ENCODE peak calls at places on chromosome 15, in five cellular contexts. K is left ventricle myocardium inferior; I is CD4-positive, CD25-positive, alpha-beta regulatory T cell; P is heart right ventricle; U is iris pigment epithelial cell. W is an unnamed sample.

GRCh38 chr15:93231261-93231939 is 142.4 kb upstream of the RGMA start:
- DNase-seq in K (no peak), I (no peak), P (no peak), U (no peak), W (no peak)

GRCh38 chr15:50675524-50676144 is 11.0 kb downstream of the TRPM7 start:
- DNase-seq in K (no peak), I (peak), P (no peak), U (peak), W (peak)

GRCh38 chr15:76529911-76530310 is 193.3 kb downstream of the ISL2 start:
- DNase-seq in K (no peak), I (no peak), P (no peak), U (peak), W (no peak)

GRCh38 chr15:69648215-69648614 is 195.6 kb downstream of the RPLP1 start:
- DNase-seq in K (no peak), I (no peak), P (no peak), U (peak), W (peak)

GRCh38 chr15:55110446-55110845 is 86.3 kb downstream of the RSL24D1 start:
- DNase-seq in K (no peak), I (no peak), P (no peak), U (no peak), W (no peak)

GRCh38 chr15:78396976-78397375 is 41.0 kb upstream of the IREB2 start:
- DNase-seq in K (peak), I (no peak), P (no peak), U (peak), W (no peak)

GRCh38 chr15:38699633-38700230 is 135.1 kb upstream of the RASGRP1 start:
- DNase-seq in K (peak), I (peak), P (peak), U (peak), W (peak)

GRCh38 chr15:98896802-98897732 is 110.5 kb downstream of the PGPEP1L start:
- DNase-seq in K (no peak), I (no peak), P (no peak), U (peak), W (peak)

GRCh38 chr15:40565333-40566238 is 744 bp upstream of the CCDC32 start:
- DNase-seq in K (no peak), I (no peak), P (no peak), U (no peak), W (no peak)

GRCh38 chr15:64452988-64453688 is 7.2 kb upstream of the ZNF609 start:
- DNase-seq in K (peak), I (no peak), P (peak), U (peak), W (no peak)

GRCh38 chr15:35665855-35666536 is 120.0 kb upstream of the DPH6 start:
- DNase-seq in K (peak), I (no peak), P (peak), U (no peak), W (no peak)

GRCh38 chr15:25694823-25695312 is 168.3 kb downstream of the ATP10A start:
- DNase-seq in K (no peak), I (no peak), P (no peak), U (no peak), W (no peak)

GRCh38 chr15:75339531-75340240 is 3.8 kb downstream of the COMMD4 start:
- DNase-seq in K (no peak), I (no peak), P (no peak), U (no peak), W (no peak)

GRCh38 chr15:68186671-68187397 is 18.3 kb downstream of the CALML4 start:
- DNase-seq in K (no peak), I (no peak), P (no peak), U (peak), W (no peak)

GRCh38 chr15:53910852-53911251 is 67.4 kb upstream of the UNC13C start:
- DNase-seq in K (no peak), I (no peak), P (no peak), U (no peak), W (no peak)

GRCh38 chr15:64158363-64159134 is 4.3 kb downstream of the PPIB start:
- DNase-seq in K (no peak), I (no peak), P (peak), U (no peak), W (no peak)

GRCh38 chr15:61871926-61872522 is 188.2 kb downstream of the VPS13C start:
- DNase-seq in K (no peak), I (peak), P (no peak), U (peak), W (peak)

GRCh38 chr15:44735482-44736260 is 657 bp upstream of the TRIM69 start:
- DNase-seq in K (peak), I (peak), P (peak), U (no peak), W (no peak)

GRCh38 chr15:96428742-96429141 is 98.2 kb downstream of the NR2F2 start:
- DNase-seq in K (no peak), I (no peak), P (peak), U (peak), W (no peak)

GRCh38 chr15:31463521-31464102 is 137.0 kb downstream of the KLF13 start:
- DNase-seq in K (no peak), I (no peak), P (no peak), U (no peak), W (no peak)

GRCh38 chr15:22887157-22887951 is 48.9 kb downstream of the NIPA2 start:
- DNase-seq in K (no peak), I (no peak), P (peak), U (peak), W (no peak)

GRCh38 chr15:76333720-76334437 is 2.7 kb upstream of the ISL2 start:
- DNase-seq in K (no peak), I (no peak), P (no peak), U (no peak), W (no peak)

GRCh38 chr15:98807262-98807661 is 158.9 kb downstream of the IGF1R start:
- DNase-seq in K (no peak), I (no peak), P (no peak), U (peak), W (no peak)